ENCODE peak calls at places on chromosomes 2 and 18, in five cellular contexts. U is neural progenitor cell, W is PC-9, F is GM23248, Q is astrocyte. Z is an unnamed sample.

GRCh38 chr2:26243643-26244478 is 571 bp downstream of the HADHA start:
- DNase-seq in U (peak; percentile 40), Q (peak; percentile 23), F (peak; percentile 58), W (no peak), Z (peak; percentile 67)

GRCh38 chr2:158756976-158757375 is 38.1 kb upstream of the DAPL1 start:
- DNase-seq in F (peak; percentile 79), Q (peak; percentile 58), W (no peak), U (no peak), Z (no peak)

GRCh38 chr18:76491436-76491800 is 3.6 kb downstream of the ZNF516 start:
- DNase-seq in Q (peak; percentile 51), F (peak; percentile 77), W (peak; percentile 49), U (peak; percentile 83), Z (no peak)

GRCh38 chr2:151765760-151766159 is 31.5 kb upstream of the NEB start:
- DNase-seq in Q (no peak), W (no peak), U (peak; percentile 7), F (no peak), Z (peak; percentile 50)

GRCh38 chr2:141384676-141385075 is 746.1 kb downstream of the LRP1B start:
- DNase-seq in Q (peak; percentile 58), F (no peak), W (no peak), U (peak; percentile 9), Z (no peak)

GRCh38 chr2:12456293-12457151 is 260.2 kb upstream of the TRIB2 start:
- DNase-seq in F (peak; percentile 99), W (peak; percentile 100), U (peak; percentile 24), Q (peak; percentile 98), Z (peak; percentile 58)

GRCh38 chr2:228763600-228763999 is 507.5 kb downstream of the PID1 start:
- DNase-seq in F (no peak), W (no peak), Q (no peak), U (peak; percentile 80), Z (no peak)

GRCh38 chr2:199612509-199613130 is 154.9 kb upstream of the SATB2 start:
- DNase-seq in F (no peak), U (no peak), W (no peak), Q (no peak), Z (no peak)

GRCh38 chr2:241050624-241051577 is 51.2 kb downstream of the MTERF4 start:
- DNase-seq in F (no peak), W (no peak), Q (no peak), U (no peak), Z (no peak)

GRCh38 chr2:224841910-224842309 is 125.7 kb upstream of the CCDC195 start:
- DNase-seq in F (no peak), Q (no peak), U (peak; percentile 8), W (no peak), Z (no peak)

GRCh38 chr2:188845692-188846091 is 128.5 kb upstream of the COL3A1 start:
- DNase-seq in F (peak; percentile 12), Q (no peak), W (no peak), U (no peak), Z (no peak)

GRCh38 chr18:23066504-23067039 is 68.7 kb upstream of the CABLES1 start:
- DNase-seq in U (no peak), Q (no peak), W (no peak), F (no peak), Z (no peak)

GRCh38 chr2:24317491-24317920 is 42.8 kb downstream of the ITSN2 start:
- DNase-seq in U (no peak), Q (no peak), F (no peak), W (no peak), Z (peak; percentile 52)

GRCh38 chr2:72166281-72166680 is 18.6 kb upstream of the CYP26B1 start:
- DNase-seq in U (no peak), F (peak; percentile 46), W (no peak), Q (no peak), Z (no peak)

GRCh38 chr2:161139098-161139987 is 20.9 kb upstream of the TANK start:
- DNase-seq in W (no peak), U (no peak), F (peak; percentile 84), Q (peak; percentile 64), Z (peak; percentile 64)

GRCh38 chr2:123453772-123454171 is 571.3 kb upstream of the CNTNAP5 start:
- DNase-seq in Q (no peak), F (no peak), U (no peak), W (no peak), Z (no peak)

GRCh38 chr2:152198499-152198898 is 22.9 kb upstream of the STAM2 start:
- DNase-seq in U (no peak), F (no peak), W (no peak), Q (no peak), Z (no peak)

GRCh38 chr18:43620936-43621335 is 343.6 kb upstream of the SYT4 start:
- DNase-seq in U (peak; percentile 50), Q (peak; percentile 12), F (peak; percentile 50), W (no peak), Z (peak; percentile 41)

GRCh38 chr2:217695033-217695520 is 307.7 kb downstream of the TNS1 start:
- DNase-seq in Q (peak; percentile 93), F (peak; percentile 99), U (no peak), W (peak; percentile 69), Z (no peak)

GRCh38 chr2:233000886-233001750 is 11.9 kb downstream of the NGEF start:
- DNase-seq in Q (no peak), F (no peak), W (peak; percentile 25), U (no peak), Z (no peak)

GRCh38 chr2:100350661-100351185 is 28.4 kb upstream of the LONRF2 start:
- DNase-seq in F (no peak), Q (peak; percentile 4), U (no peak), W (peak; percentile 5), Z (no peak)

GRCh38 chr2:156436477-156437085 is 402 bp downstream of the GPD2 start:
- DNase-seq in Q (no peak), U (peak; percentile 33), W (no peak), F (peak; percentile 63), Z (peak; percentile 54)

GRCh38 chr2:30148850-30149249 is 2.0 kb downstream of the YPEL5 start:
- DNase-seq in Q (no peak), F (no peak), U (no peak), W (no peak), Z (no peak)

GRCh38 chr18:13276530-13277520 is 58.3 kb downstream of the LDLRAD4 start:
- DNase-seq in W (no peak), Q (peak; percentile 42), U (no peak), F (no peak), Z (peak; percentile 56)

GRCh38 chr2:45207105-45207504 is 197.9 kb upstream of the SIX2 start:
- DNase-seq in U (no peak), W (no peak), Q (no peak), F (no peak), Z (peak; percentile 17)

GRCh38 chr2:10614940-10615339 is 74.8 kb downstream of the NOL10 start:
- DNase-seq in Q (peak; percentile 31), F (peak; percentile 48), U (no peak), W (no peak), Z (peak; percentile 8)

GRCh38 chr18:76421291-76422078 is 73.6 kb downstream of the ZNF516 start:
- DNase-seq in W (no peak), U (no peak), F (peak; percentile 45), Q (no peak), Z (no peak)

GRCh38 chr2:172404824-172405223 is 22.6 kb upstream of the ITGA6 start:
- DNase-seq in F (peak; percentile 93), U (no peak), W (no peak), Q (peak; percentile 90), Z (peak; percentile 78)

GRCh38 chr2:148814143-148814852 is 60.7 kb upstream of the KIF5C start:
- DNase-seq in W (peak; percentile 86), U (no peak), Q (peak; percentile 57), F (peak; percentile 27), Z (peak; percentile 29)

GRCh38 chr18:78776151-78776550 is 203.5 kb upstream of the SALL3 start:
- DNase-seq in F (no peak), W (no peak), Q (no peak), U (no peak), Z (no peak)

GRCh38 chr18:8177330-8178016 is 431.8 kb upstream of the RAB12 start:
- DNase-seq in Q (peak; percentile 74), W (no peak), F (no peak), U (peak; percentile 18), Z (peak; percentile 7)

GRCh38 chr18:26386002-26386401 is 159.8 kb downstream of the TAF4B start:
- DNase-seq in W (peak; percentile 82), U (no peak), Q (peak; percentile 35), F (peak; percentile 84), Z (peak; percentile 87)

GRCh38 chr2:62524293-62524941 is 18.4 kb upstream of the TMEM17 start:
- DNase-seq in Q (no peak), F (no peak), U (no peak), W (no peak), Z (peak; percentile 45)

GRCh38 chr2:176680916-176681315 is 411.7 kb downstream of the MTX2 start:
- DNase-seq in U (no peak), F (peak; percentile 79), Q (no peak), W (no peak), Z (no peak)

GRCh38 chr2:218854860-218855259 is 4.7 kb upstream of the WNT6 start:
- DNase-seq in F (no peak), U (no peak), Q (no peak), W (no peak), Z (no peak)
- TF ChIP-seq EZH2 in F (no peak), U (no peak), Q (no peak), W (no peak), Z (no peak)

DNA sequence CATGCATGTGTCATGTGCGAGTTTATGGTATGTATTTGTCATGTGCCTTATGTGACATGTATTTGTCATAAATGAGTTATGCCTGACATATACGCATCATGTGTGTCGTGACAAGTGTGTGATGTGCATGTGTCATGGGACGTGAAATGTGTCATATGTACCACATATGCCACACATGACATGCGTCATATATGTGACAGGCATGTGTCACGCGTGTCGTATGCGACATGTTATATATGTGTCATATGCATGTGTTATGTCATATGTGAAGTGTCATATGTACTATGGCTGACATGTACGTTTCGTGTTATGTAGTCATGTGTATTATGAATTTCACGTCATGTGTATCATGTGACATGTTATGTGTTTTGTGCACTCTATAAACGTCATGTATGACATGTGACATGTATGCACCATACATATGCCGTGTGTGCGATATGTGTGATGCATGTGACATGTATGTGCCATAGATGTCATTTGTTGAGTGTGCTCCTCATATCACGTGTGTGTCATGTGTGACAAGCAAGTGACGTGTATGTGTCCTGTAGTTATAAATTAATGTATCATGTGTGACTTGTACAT is 2152.3 kb upstream of the PIK3C3 start:
- DNase-seq in W (no peak), F (peak; percentile 2), U (no peak), Q (no peak), Z (no peak)
- TF ChIP-seq EZH2 in W (no peak), F (no peak), U (no peak), Q (no peak), Z (no peak)

GRCh38 chr18:57352271-57352701 is at the start of gene ST8SIA3:
- DNase-seq in Q (no peak), W (no peak), F (no peak), U (peak; percentile 47), Z (no peak)
- TF ChIP-seq EZH2 in Q (no peak), W (no peak), F (no peak), U (no peak), Z (peak; percentile 56)

GRCh38 chr2:218999881-219000568 is 6.8 kb upstream of the CRYBA2 start:
- DNase-seq in W (no peak), Q (no peak), F (no peak), U (peak; percentile 49), Z (no peak)
- TF ChIP-seq EZH2 in W (no peak), Q (no peak), F (no peak), U (peak; percentile 52), Z (no peak)

Z was measured in endothelial cell of umbilical vein.